ENCODE peak calls at places on chromosomes 12 and 14, in nine cellular contexts. D is left lung; Q is activated CD8-positive, alpha-beta T cell treated with anti-CD3 and anti-CD28 coated beads, Interleukin-2, amount 10 ng/mL, durations not matched to agents 7 days and 5 days; N is Right ventricle myocardium superior; O is effector memory CD8-positive, alpha-beta T cell; T is left cardiac atrium; C is central memory CD8-positive, alpha-beta T cell; Y is Panc1; A is activated naive CD8-positive, alpha-beta T cell treated with anti-CD3 and anti-CD28 coated beads, Interleukin-2, amount 10 ng/mL, durations not matched to agents 7 days and 5 days. E is an unnamed sample.

GRCh38 chr12:68235576-68235975 is 10.0 kb upstream of the IL26 start:
- ATAC-seq in T (no peak), Y (no peak), O (no peak), C (no peak), N (no peak), Q (no peak), A (no peak), D (no peak), E (no peak)

GRCh38 chr12:3102721-3103410 is 25.7 kb downstream of the TSPAN9 start:
- ATAC-seq in N (peak; percentile 42), A (no peak), D (no peak), Q (no peak), Y (no peak), T (no peak), C (no peak), O (no peak), E (no peak)

GRCh38 chr14:77470192-77470870 is 12.4 kb downstream of the AHSA1 start:
- ATAC-seq in C (no peak), T (no peak), O (no peak), Q (no peak), A (no peak), Y (peak; percentile 39), D (no peak), N (no peak), E (no peak)

GRCh38 chr14:101774006-101774755 is 12.7 kb downstream of the PPP2R5C start:
- ATAC-seq in Y (no peak), O (no peak), N (no peak), D (no peak), C (no peak), A (no peak), Q (no peak), T (no peak), E (no peak)

GRCh38 chr12:132201391-132202120 is 57.3 kb downstream of the NOC4L start:
- ATAC-seq in D (no peak), O (no peak), Y (no peak), N (no peak), T (no peak), Q (no peak), A (no peak), C (no peak), E (no peak)

GRCh38 chr14:59679872-59680271 is 103.3 kb upstream of the CCDC175 start:
- ATAC-seq in A (no peak), N (no peak), Q (no peak), Y (no peak), D (no peak), O (no peak), T (no peak), C (no peak), E (no peak)

GRCh38 chr12:55929306-55929791 is 1.6 kb upstream of the DGKA start:
- ATAC-seq in Q (peak; percentile 44), D (no peak), A (peak; percentile 49), C (peak; percentile 50), O (peak; percentile 44), Y (no peak), T (no peak), N (no peak), E (peak; percentile 41)

GRCh38 chr12:113862570-113863454 is 103.3 kb downstream of the RBM19 start:
- ATAC-seq in O (peak; percentile 80), C (peak; percentile 76), A (peak; percentile 69), N (no peak), D (no peak), T (no peak), Q (peak; percentile 59), Y (peak; percentile 40), E (peak; percentile 28)

GRCh38 chr12:14836336-14837210 is 6.8 kb downstream of the ART4 start:
- ATAC-seq in Y (peak; percentile 91), A (no peak), D (peak; percentile 88), C (no peak), Q (no peak), N (peak; percentile 62), T (peak; percentile 20), O (no peak), E (peak; percentile 64)

GRCh38 chr12:66776974-66777373 is 98.1 kb upstream of the GRIP1 start:
- ATAC-seq in D (no peak), T (no peak), Q (peak; percentile 100), A (peak; percentile 100), N (no peak), Y (no peak), C (peak; percentile 97), O (peak; percentile 99), E (peak; percentile 98)

GRCh38 chr14:67377916-67378315 is 17.8 kb downstream of the EIF2S1 start:
- ATAC-seq in A (no peak), C (no peak), Q (no peak), D (no peak), T (no peak), Y (no peak), N (no peak), O (no peak), E (no peak)

GRCh38 chr12:93823616-93824410 is 146.6 kb downstream of the CRADD start:
- ATAC-seq in N (peak; percentile 18), O (no peak), A (no peak), D (peak; percentile 38), Y (no peak), Q (no peak), T (no peak), C (no peak), E (no peak)

GRCh38 chr12:6775775-6776174 is 3.5 kb downstream of the LAG3 start:
- ATAC-seq in Q (no peak), A (no peak), N (no peak), C (no peak), D (no peak), O (no peak), Y (no peak), T (no peak), E (no peak)

GRCh38 chr14:83217492-83217891 is 1683.8 kb upstream of the SEL1L start:
- ATAC-seq in C (no peak), T (peak; percentile 93), A (no peak), N (peak; percentile 75), Y (no peak), D (peak; percentile 62), Q (no peak), O (no peak), E (no peak)

GRCh38 chr12:68334136-68334535 is 2.0 kb upstream of the MDM1 start:
- ATAC-seq in Y (peak; percentile 71), Q (no peak), C (no peak), O (no peak), N (no peak), D (no peak), A (no peak), T (no peak), E (no peak)

E was measured in activated T-helper 17 cell treated with anti-CD3 and anti-CD28 coated beads, Interleukin-2, amount 50 U/mL, for 72 hours.